ENCODE peak calls at places on chromosomes 4 and X, in four cellular contexts. One of them, this sample, is unnamed.

GRCh38 chr4:98996056-98996941 is 778 bp downstream of the METAP1 start:
- DNase-seq in AG08396: peak
- DNase-seq in tibial artery: no peak
- DNase-seq in iPS DF 6.9: no peak
- DNase-seq in this sample: peak

GRCh38 chr4:185782523-185782922 is 29.5 kb downstream of the SORBS2 start:
- DNase-seq in AG08396: no peak
- DNase-seq in tibial artery: no peak
- DNase-seq in iPS DF 6.9: no peak
- DNase-seq in this sample: peak

GRCh38 chrX:11976663-11977062 is 161.6 kb upstream of the FRMPD4 start:
- DNase-seq in iPS DF 6.9: no peak
- DNase-seq in tibial artery: no peak
- DNase-seq in AG08396: no peak
- DNase-seq in this sample: no peak

GRCh38 chrX:107673933-107674479 is 45.7 kb downstream of the PRPS1 start:
- DNase-seq in iPS DF 6.9: no peak
- DNase-seq in tibial artery: peak
- DNase-seq in AG08396: no peak
- DNase-seq in this sample: no peak

GRCh38 chr4:7160439-7160838 is 31.9 kb upstream of the SORCS2 start:
- DNase-seq in tibial artery: peak
- DNase-seq in AG08396: no peak
- DNase-seq in iPS DF 6.9: no peak
- DNase-seq in this sample: no peak

GRCh38 chrX:135985974-135986312 is 708 bp downstream of the SLC9A6 start:
- DNase-seq in tibial artery: no peak
- DNase-seq in iPS DF 6.9: no peak
- DNase-seq in AG08396: no peak
- DNase-seq in this sample: no peak

GRCh38 chrX:40646489-40647306 is 663 bp downstream of the CXorf38 start:
- DNase-seq in tibial artery: peak
- DNase-seq in AG08396: no peak
- DNase-seq in iPS DF 6.9: no peak
- DNase-seq in this sample: peak

GRCh38 chr4:523601-524000 is 24.6 kb downstream of the PIGG start:
- DNase-seq in AG08396: no peak
- DNase-seq in iPS DF 6.9: no peak
- DNase-seq in tibial artery: no peak
- DNase-seq in this sample: no peak

GRCh38 chr4:110216079-110216478 is 17.7 kb upstream of the ELOVL6 start:
- DNase-seq in AG08396: no peak
- DNase-seq in iPS DF 6.9: no peak
- DNase-seq in tibial artery: no peak
- DNase-seq in this sample: peak

GRCh38 chr4:94834496-94834895 is 76.7 kb downstream of the BMPR1B start:
- DNase-seq in tibial artery: no peak
- DNase-seq in iPS DF 6.9: no peak
- DNase-seq in AG08396: no peak
- DNase-seq in this sample: no peak

GRCh38 chr4:128502818-128503527 is 215.4 kb upstream of the PGRMC2 start:
- DNase-seq in tibial artery: no peak
- DNase-seq in AG08396: no peak
- DNase-seq in iPS DF 6.9: no peak
- DNase-seq in this sample: no peak

GRCh38 chrX:6448003-6448402 is 86.9 kb downstream of the VCX3A start:
- DNase-seq in AG08396: no peak
- DNase-seq in iPS DF 6.9: no peak
- DNase-seq in tibial artery: no peak
- DNase-seq in this sample: no peak

GRCh38 chr4:135277980-135278315 is 1076.4 kb upstream of the PABPC4L start:
- DNase-seq in iPS DF 6.9: no peak
- DNase-seq in tibial artery: no peak
- DNase-seq in AG08396: no peak
- DNase-seq in this sample: no peak

GRCh38 chr4:65670331-65671031 is at the start of gene EPHA5:
- DNase-seq in tibial artery: peak
- DNase-seq in AG08396: peak
- DNase-seq in iPS DF 6.9: peak
- DNase-seq in this sample: peak

GRCh38 chr4:168221298-168221697 is 97.3 kb downstream of the DDX60 start:
- DNase-seq in AG08396: peak
- DNase-seq in iPS DF 6.9: no peak
- DNase-seq in tibial artery: no peak
- DNase-seq in this sample: peak

GRCh38 chrX:40864972-40865371 is 129.6 kb upstream of the MED14 start:
- DNase-seq in iPS DF 6.9: no peak
- DNase-seq in tibial artery: no peak
- DNase-seq in AG08396: peak
- DNase-seq in this sample: peak

GRCh38 chr4:85955614-85956295 is 404.1 kb downstream of the MAPK10 start:
- DNase-seq in iPS DF 6.9: no peak
- DNase-seq in tibial artery: no peak
- DNase-seq in AG08396: no peak
- DNase-seq in this sample: no peak

GRCh38 chr4:150119492-150119891 is 41.2 kb downstream of the DCLK2 start:
- DNase-seq in tibial artery: no peak
- DNase-seq in AG08396: no peak
- DNase-seq in iPS DF 6.9: no peak
- DNase-seq in this sample: no peak

GRCh38 chrX:19599253-19599652 is 83.9 kb upstream of the MAP3K15 start:
- DNase-seq in tibial artery: no peak
- DNase-seq in iPS DF 6.9: no peak
- DNase-seq in AG08396: no peak
- DNase-seq in this sample: no peak

GRCh38 chrX:132744470-132744869 is 214.0 kb downstream of the HS6ST2 start:
- DNase-seq in iPS DF 6.9: no peak
- DNase-seq in AG08396: no peak
- DNase-seq in tibial artery: no peak
- DNase-seq in this sample: no peak

GRCh38 chrX:2928583-2929434 is at the start of gene ARSD:
- DNase-seq in tibial artery: peak
- DNase-seq in iPS DF 6.9: peak
- DNase-seq in AG08396: peak
- DNase-seq in this sample: peak

GRCh38 chrX:40152173-40152705 is 54.5 kb upstream of the BCOR start:
- DNase-seq in iPS DF 6.9: no peak
- DNase-seq in tibial artery: peak
- DNase-seq in AG08396: peak
- DNase-seq in this sample: no peak

GRCh38 chr4:53908661-53909078 is 155.7 kb downstream of the CHIC2 start:
- DNase-seq in AG08396: peak
- DNase-seq in tibial artery: no peak
- DNase-seq in iPS DF 6.9: no peak
- DNase-seq in this sample: peak

GRCh38 chr4:165524532-165525190 is 145.9 kb downstream of the CPE start:
- DNase-seq in tibial artery: no peak
- DNase-seq in iPS DF 6.9: no peak
- DNase-seq in AG08396: no peak
- DNase-seq in this sample: no peak

GRCh38 chr4:101277661-101278060 is 69.7 kb downstream of the PPP3CA start:
- DNase-seq in tibial artery: no peak
- DNase-seq in iPS DF 6.9: no peak
- DNase-seq in AG08396: peak
- DNase-seq in this sample: no peak

GRCh38 chr4:69458184-69458826 is 37.4 kb downstream of the UGT2B4 start:
- DNase-seq in tibial artery: no peak
- DNase-seq in iPS DF 6.9: no peak
- DNase-seq in AG08396: no peak
- DNase-seq in this sample: no peak

GRCh38 chr4:37685726-37686372 is 327 bp downstream of the RELL1 start:
- DNase-seq in tibial artery: peak
- DNase-seq in AG08396: peak
- DNase-seq in iPS DF 6.9: no peak
- DNase-seq in this sample: peak

GRCh38 chr4:187204389-187204920 is 480.8 kb upstream of the FAT1 start:
- DNase-seq in AG08396: no peak
- DNase-seq in tibial artery: no peak
- DNase-seq in iPS DF 6.9: no peak
- DNase-seq in this sample: no peak

GRCh38 chr4:178395798-178396197 is 953.6 kb upstream of the AGA start:
- DNase-seq in tibial artery: no peak
- DNase-seq in iPS DF 6.9: no peak
- DNase-seq in AG08396: no peak
- DNase-seq in this sample: no peak

GRCh38 chrX:110418857-110419249 is 60.2 kb downstream of the RTL9 start:
- DNase-seq in tibial artery: no peak
- DNase-seq in iPS DF 6.9: no peak
- DNase-seq in AG08396: peak
- DNase-seq in this sample: peak

GRCh38 chrX:80173261-80173660 is 158.7 kb downstream of the TBX22 start:
- DNase-seq in tibial artery: no peak
- DNase-seq in AG08396: no peak
- DNase-seq in iPS DF 6.9: no peak
- DNase-seq in this sample: no peak